ENCODE peak calls at places on chromosome 19, in six cellular contexts. T, U, C, J, Z and Q are unnamed samples.

GRCh38 chr19:40190891-40191835 is at the start of gene MAP3K10:
- DNase-seq in T (no peak), U (peak; percentile 71), C (peak; percentile 75), J (peak; percentile 95), Z (peak; percentile 86), Q (no peak)

GRCh38 chr19:49443366-49444099 is 2.2 kb upstream of the SLC17A7 start:
- DNase-seq in T (peak; percentile 71), U (peak; percentile 94), C (peak; percentile 98), J (peak; percentile 91), Z (peak; percentile 96), Q (peak; percentile 50)

GRCh38 chr19:35306473-35307246 is 14.7 kb downstream of the MAG start:
- DNase-seq in T (no peak), U (peak; percentile 39), C (peak; percentile 75), J (no peak), Z (peak; percentile 32), Q (no peak)

GRCh38 chr19:39512964-39513363 is 2.0 kb upstream of the SELENOV start:
- DNase-seq in T (no peak), U (no peak), C (no peak), J (no peak), Z (no peak), Q (no peak)

GRCh38 chr19:48858984-48859710 is 9.3 kb downstream of the PLEKHA4 start:
- DNase-seq in T (no peak), U (peak; percentile 85), C (peak; percentile 87), J (no peak), Z (no peak), Q (no peak)

GRCh38 chr19:3411636-3412035 is 45.3 kb downstream of the NFIC start:
- DNase-seq in T (no peak), U (no peak), C (no peak), J (no peak), Z (no peak), Q (no peak)

GRCh38 chr19:47713046-47714021 is at the start of gene EHD2:
- DNase-seq in T (no peak), U (no peak), C (peak; percentile 78), J (peak; percentile 88), Z (no peak), Q (no peak)

GRCh38 chr19:48636859-48637448 is at the start of gene DBP:
- DNase-seq in T (no peak), U (peak; percentile 45), C (peak; percentile 63), J (peak; percentile 61), Z (no peak), Q (no peak)

GRCh38 chr19:23262892-23263291 is 12.7 kb upstream of the ZNF724 start:
- DNase-seq in T (no peak), U (no peak), C (no peak), J (no peak), Z (no peak), Q (no peak)

GRCh38 chr19:3868770-3869456 is at the start of gene ZFR2:
- DNase-seq in T (no peak), U (no peak), C (peak; percentile 87), J (peak; percentile 86), Z (no peak), Q (no peak)

DNA sequence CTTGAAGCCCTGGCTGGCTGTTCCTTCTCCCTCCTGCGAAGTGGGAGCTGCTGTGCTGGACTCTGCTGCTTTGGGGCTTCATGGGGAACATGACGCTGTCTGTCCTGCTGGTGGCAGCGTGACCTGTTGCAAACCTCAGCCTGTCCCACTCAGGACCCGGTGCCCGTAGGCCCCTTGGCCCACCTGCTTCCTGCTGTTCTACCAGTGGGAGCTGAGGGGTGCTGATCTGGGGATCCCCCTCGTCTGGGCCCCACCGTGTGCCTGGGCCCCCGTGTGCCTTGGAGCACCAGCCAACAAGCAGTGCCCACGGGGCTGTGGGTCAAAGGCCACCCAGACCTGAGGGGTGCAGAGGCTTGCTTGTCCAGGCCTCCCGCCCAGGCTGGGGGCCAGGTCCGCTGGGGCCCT is 5.3 kb downstream of the SPPL2B start:
- DNase-seq in T (no peak), U (no peak), C (no peak), J (no peak), Z (no peak), Q (no peak)
- TF ChIP-seq CTCF in T (no peak), U (no peak), C (peak; percentile 54), J (no peak), Z (no peak), Q (no peak)

GRCh38 chr19:19486343-19487076 is 28.8 kb downstream of the TSSK6 start:
- DNase-seq in T (no peak), U (no peak), C (no peak), J (no peak), Z (peak; percentile 49), Q (no peak)

GRCh38 chr19:19485161-19485997 is 30.0 kb downstream of the TSSK6 start:
- DNase-seq in T (no peak), U (peak; percentile 34), C (no peak), J (no peak), Z (peak; percentile 57), Q (no peak)

GRCh38 chr19:19485998-19486290 is 29.4 kb downstream of the TSSK6 start:
- DNase-seq in T (no peak), U (no peak), C (no peak), J (no peak), Z (no peak), Q (no peak)

GRCh38 chr19:19480688-19481087 is 34.7 kb downstream of the TSSK6 start:
- DNase-seq in T (no peak), U (no peak), C (no peak), J (no peak), Z (peak; percentile 56), Q (no peak)

DNA sequence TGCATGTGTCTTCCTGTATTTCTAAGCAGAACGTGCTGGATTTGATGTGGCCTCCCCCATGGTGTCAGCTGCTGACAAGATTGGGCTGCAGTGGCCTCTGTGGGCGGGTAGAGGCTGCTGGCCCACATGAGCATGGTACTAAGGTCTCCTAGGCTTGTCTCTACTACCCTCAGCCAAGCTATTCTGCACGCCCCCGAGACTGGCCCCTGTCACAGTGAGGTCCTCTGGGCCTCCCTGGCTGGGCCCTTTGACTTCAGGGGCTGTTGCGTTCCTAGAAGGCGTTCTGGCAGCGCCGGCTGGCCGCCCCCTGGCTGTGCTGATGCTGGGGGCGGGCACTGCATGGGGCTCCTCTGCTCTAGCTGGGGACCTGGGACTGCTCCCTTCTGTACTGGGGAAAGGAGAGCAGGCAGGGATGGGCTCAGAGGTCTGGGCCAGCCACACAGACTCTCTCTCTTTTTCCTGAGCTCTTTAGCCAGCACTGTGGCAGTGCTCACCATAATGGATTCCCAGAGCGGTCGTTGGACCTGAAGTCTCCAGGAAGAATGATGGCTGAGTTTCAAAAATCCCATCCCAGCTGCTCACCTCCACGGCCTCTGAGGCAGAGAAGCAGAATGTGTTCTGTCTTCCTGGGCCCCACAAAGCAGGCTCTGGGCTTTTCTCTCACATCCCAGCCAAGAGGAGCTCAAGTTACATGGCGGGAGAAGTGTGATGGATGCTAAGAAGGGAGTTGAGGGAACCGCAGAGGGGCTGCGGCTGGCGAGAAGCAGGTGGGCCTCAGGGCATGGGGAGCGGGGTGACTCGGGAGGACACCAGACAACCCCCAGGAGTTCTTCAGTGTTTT is 32.3 kb downstream of the TSSK6 start:
- DNase-seq in T (no peak), U (no peak), C (no peak), J (no peak), Z (peak; percentile 49), Q (no peak)
- TF ChIP-seq CTCF in T (no peak), U (no peak), C (no peak), J (no peak), Z (no peak), Q (no peak)

GRCh38 chr19:13960863-13961784 is 8.8 kb downstream of the DCAF15 start:
- DNase-seq in T (no peak), U (no peak), C (no peak), J (peak; percentile 36), Z (no peak), Q (no peak)
- TF ChIP-seq CTCF in T (peak; percentile 15), U (no peak), C (peak; percentile 37), J (no peak), Z (no peak), Q (no peak)

DNA sequence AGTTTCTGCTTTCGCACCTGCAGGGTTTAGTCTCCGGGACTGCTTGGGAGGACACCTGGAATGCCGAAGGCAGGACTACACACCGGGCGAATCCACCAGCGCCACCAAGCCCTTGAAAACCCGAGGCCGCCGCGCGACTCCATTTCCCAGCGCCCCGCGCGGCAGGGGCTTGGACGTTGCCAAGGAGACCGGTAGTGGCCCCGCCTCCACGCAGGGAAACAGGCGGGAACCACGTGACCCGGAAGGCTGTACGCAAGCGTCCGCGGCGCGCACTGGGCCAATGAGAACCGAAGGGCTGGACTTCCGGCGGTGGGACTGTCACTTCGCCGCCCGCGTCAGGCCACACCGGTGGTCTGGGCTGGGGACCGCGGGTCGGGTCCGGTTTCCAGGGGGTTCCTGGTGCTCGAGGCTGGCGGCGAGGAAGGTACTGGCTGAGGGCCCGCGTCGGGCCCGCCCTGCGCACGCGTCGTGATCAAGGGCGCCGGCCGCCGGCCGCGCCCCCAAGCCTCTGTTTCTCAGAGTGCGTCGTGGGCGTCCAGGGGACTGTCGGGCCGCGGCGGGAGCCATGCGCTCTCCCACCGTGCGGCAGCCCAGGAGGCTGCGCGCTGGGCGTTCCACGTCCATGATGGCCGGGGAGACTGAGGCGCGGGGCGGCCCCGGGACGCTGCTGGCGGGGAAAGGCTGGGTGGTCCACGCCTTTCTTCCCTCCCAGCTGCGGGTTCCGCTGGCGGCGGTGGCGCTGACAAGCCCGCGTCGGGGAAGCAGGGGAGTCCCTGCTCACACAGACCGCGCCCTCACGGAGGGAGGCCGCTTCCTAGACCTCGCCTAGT is at the start of gene ZNF324:
- DNase-seq in T (peak; percentile 81), U (peak; percentile 99), C (peak; percentile 100), J (peak; percentile 99), Z (peak; percentile 99), Q (peak; percentile 71)
- TF ChIP-seq CTCF in T (no peak), U (no peak), C (peak; percentile 13), J (no peak), Z (no peak), Q (no peak)

GRCh38 chr19:11452814-11453335 is 17.4 kb downstream of the PRKCSH start:
- DNase-seq in T (no peak), U (no peak), C (no peak), J (peak; percentile 51), Z (no peak), Q (no peak)
- TF ChIP-seq CTCF in T (no peak), U (no peak), C (no peak), J (no peak), Z (no peak), Q (no peak)

GRCh38 chr19:7898967-7899366 is 4.7 kb upstream of the MAP2K7 start:
- DNase-seq in T (no peak), U (no peak), C (no peak), J (no peak), Z (no peak), Q (no peak)
- TF ChIP-seq CTCF in T (no peak), U (no peak), C (no peak), J (no peak), Z (no peak), Q (no peak)